ENCODE peak calls at places on chromosomes 11 and 22, in ten cellular contexts. One of them, this sample, is unnamed.
A peak's percentile ranks its signal among the peaks of the same experiment; 100 is the strongest.

GRCh38 chr11:95652002-95652472 is 137.5 kb downstream of the FAM76B start:
- DNase-seq in HCT116: no peak
- DNase-seq in thyroid gland: no peak
- DNase-seq in esophagus squamous epithelium: no peak
- DNase-seq in stomach: no peak
- DNase-seq in heart left ventricle: no peak
- DNase-seq in Peyer's patch: no peak
- DNase-seq in prostate gland: peak; percentile 16
- DNase-seq in A549: no peak
- DNase-seq in uterus: no peak
- DNase-seq in this sample: no peak

GRCh38 chr22:32831571-32831970 is 30.1 kb downstream of the TIMP3 start:
- DNase-seq in thyroid gland: no peak
- DNase-seq in heart left ventricle: no peak
- DNase-seq in uterus: peak; percentile 9
- DNase-seq in HCT116: no peak
- DNase-seq in A549: no peak
- DNase-seq in stomach: no peak
- DNase-seq in Peyer's patch: no peak
- DNase-seq in esophagus squamous epithelium: no peak
- DNase-seq in prostate gland: no peak
- DNase-seq in this sample: no peak

GRCh38 chr22:31227186-31227585 is 15.1 kb downstream of the LIMK2 start:
- DNase-seq in HCT116: no peak
- DNase-seq in uterus: no peak
- DNase-seq in heart left ventricle: no peak
- DNase-seq in A549: no peak
- DNase-seq in thyroid gland: no peak
- DNase-seq in stomach: no peak
- DNase-seq in prostate gland: no peak
- DNase-seq in esophagus squamous epithelium: no peak
- DNase-seq in Peyer's patch: no peak
- DNase-seq in this sample: no peak

GRCh38 chr11:96211433-96211832 is 131.6 kb downstream of the MAML2 start:
- DNase-seq in A549: no peak
- DNase-seq in HCT116: no peak
- DNase-seq in uterus: no peak
- DNase-seq in prostate gland: no peak
- DNase-seq in stomach: no peak
- DNase-seq in esophagus squamous epithelium: no peak
- DNase-seq in thyroid gland: no peak
- DNase-seq in heart left ventricle: no peak
- DNase-seq in Peyer's patch: no peak
- DNase-seq in this sample: no peak

GRCh38 chr11:118057424-118058145 is 19.3 kb upstream of the TMPRSS4 start:
- DNase-seq in prostate gland: no peak
- DNase-seq in stomach: no peak
- DNase-seq in thyroid gland: no peak
- DNase-seq in esophagus squamous epithelium: no peak
- DNase-seq in uterus: no peak
- DNase-seq in HCT116: no peak
- DNase-seq in A549: no peak
- DNase-seq in Peyer's patch: no peak
- DNase-seq in heart left ventricle: no peak
- DNase-seq in this sample: no peak

GRCh38 chr11:119473226-119473625 is 50.3 kb upstream of the THY1 start:
- DNase-seq in thyroid gland: no peak
- DNase-seq in uterus: no peak
- DNase-seq in Peyer's patch: no peak
- DNase-seq in stomach: no peak
- DNase-seq in HCT116: no peak
- DNase-seq in esophagus squamous epithelium: no peak
- DNase-seq in prostate gland: no peak
- DNase-seq in A549: no peak
- DNase-seq in heart left ventricle: no peak
- DNase-seq in this sample: no peak

GRCh38 chr22:42930810-42931420 is 73.8 kb upstream of the ARFGAP3 start:
- DNase-seq in A549: peak; percentile 33
- DNase-seq in esophagus squamous epithelium: no peak
- DNase-seq in stomach: no peak
- DNase-seq in thyroid gland: no peak
- DNase-seq in Peyer's patch: no peak
- DNase-seq in uterus: no peak
- DNase-seq in prostate gland: no peak
- DNase-seq in heart left ventricle: no peak
- DNase-seq in HCT116: peak; percentile 46
- DNase-seq in this sample: peak; percentile 75

GRCh38 chr11:13053255-13053917 is 44.3 kb downstream of the RASSF10 start:
- DNase-seq in A549: no peak
- DNase-seq in stomach: no peak
- DNase-seq in thyroid gland: no peak
- DNase-seq in uterus: no peak
- DNase-seq in heart left ventricle: no peak
- DNase-seq in HCT116: no peak
- DNase-seq in esophagus squamous epithelium: no peak
- DNase-seq in Peyer's patch: no peak
- DNase-seq in prostate gland: no peak
- DNase-seq in this sample: no peak

GRCh38 chr22:37423283-37423682 is 4.0 kb downstream of the ELFN2 start:
- DNase-seq in uterus: no peak
- DNase-seq in A549: no peak
- DNase-seq in stomach: no peak
- DNase-seq in Peyer's patch: no peak
- DNase-seq in HCT116: no peak
- DNase-seq in thyroid gland: no peak
- DNase-seq in prostate gland: no peak
- DNase-seq in esophagus squamous epithelium: no peak
- DNase-seq in heart left ventricle: no peak
- DNase-seq in this sample: no peak

GRCh38 chr11:83706581-83706980 is 420.4 kb upstream of the CCDC90B start:
- DNase-seq in thyroid gland: peak; percentile 91
- DNase-seq in heart left ventricle: no peak
- DNase-seq in stomach: peak; percentile 27
- DNase-seq in A549: no peak
- DNase-seq in uterus: no peak
- DNase-seq in prostate gland: no peak
- DNase-seq in esophagus squamous epithelium: no peak
- DNase-seq in Peyer's patch: no peak
- DNase-seq in HCT116: no peak
- DNase-seq in this sample: no peak

GRCh38 chr11:134599180-134599810 is 187.3 kb upstream of the B3GAT1 start:
- DNase-seq in heart left ventricle: no peak
- DNase-seq in esophagus squamous epithelium: no peak
- DNase-seq in A549: no peak
- DNase-seq in stomach: no peak
- DNase-seq in prostate gland: no peak
- DNase-seq in Peyer's patch: no peak
- DNase-seq in uterus: no peak
- DNase-seq in thyroid gland: peak; percentile 56
- DNase-seq in HCT116: no peak
- DNase-seq in this sample: no peak

GRCh38 chr22:21690401-21690801 is 24.6 kb downstream of the PPIL2 start:
- DNase-seq in stomach: no peak
- DNase-seq in uterus: no peak
- DNase-seq in Peyer's patch: no peak
- DNase-seq in A549: no peak
- DNase-seq in prostate gland: no peak
- DNase-seq in esophagus squamous epithelium: no peak
- DNase-seq in HCT116: no peak
- DNase-seq in heart left ventricle: no peak
- DNase-seq in thyroid gland: peak; percentile 37
- DNase-seq in this sample: no peak

GRCh38 chr22:40635940-40636379 is 559 bp downstream of the MRTFA start:
- DNase-seq in Peyer's patch: no peak
- DNase-seq in stomach: peak; percentile 30
- DNase-seq in prostate gland: no peak
- DNase-seq in uterus: peak; percentile 28
- DNase-seq in heart left ventricle: no peak
- DNase-seq in esophagus squamous epithelium: no peak
- DNase-seq in A549: no peak
- DNase-seq in thyroid gland: no peak
- DNase-seq in HCT116: no peak
- DNase-seq in this sample: no peak

DNA sequence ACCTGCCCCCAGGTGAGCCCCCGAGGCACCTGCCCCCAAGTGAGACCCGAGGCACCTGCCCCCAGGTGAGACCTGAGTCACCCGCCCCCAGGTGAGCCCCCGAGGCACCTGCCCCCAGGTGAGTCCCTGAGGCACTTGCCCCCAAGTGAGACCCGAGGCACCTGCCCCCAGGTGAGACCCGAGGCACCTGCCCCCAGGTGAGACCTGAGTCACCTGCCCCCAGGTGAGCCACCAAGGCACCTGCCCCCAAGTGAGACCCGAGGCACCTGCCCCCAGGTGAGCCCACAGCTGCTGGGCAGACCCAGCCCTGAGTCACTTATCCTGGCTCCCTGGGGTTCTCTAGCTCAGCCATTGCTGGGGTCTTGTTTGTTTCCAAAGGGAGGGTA is 36.2 kb downstream of the MUC5B start:
- DNase-seq in esophagus squamous epithelium: no peak
- DNase-seq in prostate gland: no peak
- DNase-seq in thyroid gland: no peak
- DNase-seq in Peyer's patch: no peak
- DNase-seq in heart left ventricle: no peak
- DNase-seq in A549: no peak
- DNase-seq in HCT116: no peak
- DNase-seq in stomach: no peak
- DNase-seq in uterus: no peak
- DNase-seq in this sample: no peak
- H3K4me1 ChIP-seq in esophagus squamous epithelium: peaks cover 20% of the 10 kb centered on the region
- H3K4me1 ChIP-seq in prostate gland: peaks cover 4% of the 10 kb centered on the region
- H3K4me1 ChIP-seq in thyroid gland: peaks cover 13% of the 10 kb centered on the region
- H3K4me1 ChIP-seq in Peyer's patch: peaks cover 15% of the 10 kb centered on the region
- H3K4me1 ChIP-seq in heart left ventricle: peaks cover 15% of the 10 kb centered on the region
- H3K4me1 ChIP-seq in A549: peaks cover 17% of the 10 kb centered on the region
- H3K4me1 ChIP-seq in HCT116: peaks cover 13% of the 10 kb centered on the region
- H3K4me1 ChIP-seq in stomach: peaks cover 16% of the 10 kb centered on the region
- H3K4me1 ChIP-seq in uterus: peaks cover 5% of the 10 kb centered on the region
- H3K4me1 ChIP-seq in this sample: peaks cover 12% of the 10 kb centered on the region

DNA sequence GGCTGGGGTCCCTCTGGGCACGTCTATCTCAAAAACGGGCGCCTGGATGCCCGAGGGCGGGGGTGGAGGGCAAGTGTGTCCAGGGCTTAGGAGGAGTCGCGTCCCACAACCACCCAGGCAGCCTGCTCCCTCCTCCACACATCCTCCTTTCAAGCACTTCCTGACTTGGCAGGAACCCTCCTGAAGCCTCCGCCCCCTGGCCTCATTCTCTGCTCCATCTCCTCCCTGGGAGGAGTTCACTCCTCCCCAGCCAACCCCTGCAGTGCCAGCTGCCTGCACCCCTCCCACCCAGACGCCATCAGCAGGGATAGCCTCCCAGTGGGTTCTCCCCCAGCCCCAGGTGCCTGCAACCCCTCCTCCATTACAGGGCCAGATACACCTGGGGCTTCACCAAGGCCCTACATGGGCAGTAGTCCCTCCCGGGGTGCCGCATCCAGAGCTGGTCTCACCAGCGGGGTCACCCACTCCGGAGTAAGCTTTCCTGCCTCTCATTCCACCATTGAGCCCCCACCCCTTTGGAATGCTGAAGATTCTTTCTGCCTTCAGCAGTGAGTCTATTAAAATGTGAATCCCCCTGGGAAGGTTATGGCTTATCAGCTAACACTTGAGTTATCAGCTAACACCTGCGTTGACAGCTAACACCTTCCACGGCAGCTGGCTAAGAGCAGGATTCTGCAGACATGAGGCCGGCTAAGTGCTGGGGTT is 24.4 kb downstream of the RTN4R start:
- DNase-seq in prostate gland: peak; percentile 25
- DNase-seq in uterus: peak; percentile 84
- DNase-seq in stomach: peak; percentile 35
- DNase-seq in esophagus squamous epithelium: no peak
- DNase-seq in A549: peak; percentile 33
- DNase-seq in HCT116: no peak
- DNase-seq in thyroid gland: peak; percentile 93
- DNase-seq in Peyer's patch: peak; percentile 58
- DNase-seq in heart left ventricle: peak; percentile 84
- DNase-seq in this sample: peak; percentile 85
- TF ChIP-seq POLR2A in prostate gland: no peak
- TF ChIP-seq POLR2A in uterus: no peak
- TF ChIP-seq POLR2A in stomach: no peak
- TF ChIP-seq POLR2A in esophagus squamous epithelium: no peak
- TF ChIP-seq POLR2A in A549: no peak
- TF ChIP-seq POLR2A in HCT116: no peak
- TF ChIP-seq POLR2A in thyroid gland: peak; percentile 50
- TF ChIP-seq POLR2A in Peyer's patch: no peak
- TF ChIP-seq POLR2A in heart left ventricle: peak; percentile 22
- TF ChIP-seq POLR2A in this sample: no peak

GRCh38 chr11:70542811-70543210 is 144.5 kb downstream of the CTTN start:
- DNase-seq in stomach: no peak
- DNase-seq in heart left ventricle: peak; percentile 26
- DNase-seq in prostate gland: no peak
- DNase-seq in thyroid gland: no peak
- DNase-seq in A549: no peak
- DNase-seq in uterus: no peak
- DNase-seq in Peyer's patch: no peak
- DNase-seq in HCT116: no peak
- DNase-seq in esophagus squamous epithelium: no peak
- DNase-seq in this sample: no peak
- H3K27ac ChIP-seq in stomach: no peak overlapping the region
- H3K27ac ChIP-seq in heart left ventricle: no peak overlapping the region
- H3K27ac ChIP-seq in prostate gland: no peak overlapping the region
- H3K27ac ChIP-seq in thyroid gland: no peak overlapping the region
- H3K27ac ChIP-seq in A549: no peak overlapping the region
- H3K27ac ChIP-seq in uterus: no peak overlapping the region
- H3K27ac ChIP-seq in Peyer's patch: no peak overlapping the region
- H3K27ac ChIP-seq in HCT116: no peak overlapping the region
- H3K27ac ChIP-seq in esophagus squamous epithelium: no peak overlapping the region
- H3K27ac ChIP-seq in this sample: no peak overlapping the region

GRCh38 chr22:23754220-23754919 is at the start of gene VPREB3:
- DNase-seq in stomach: no peak
- DNase-seq in A549: no peak
- DNase-seq in thyroid gland: no peak
- DNase-seq in prostate gland: no peak
- DNase-seq in Peyer's patch: peak; percentile 83
- DNase-seq in heart left ventricle: peak; percentile 37
- DNase-seq in esophagus squamous epithelium: no peak
- DNase-seq in HCT116: no peak
- DNase-seq in uterus: no peak
- DNase-seq in this sample: no peak

GRCh38 chr22:23751441-23751996 is 607 bp upstream of the ZNF70 start:
- DNase-seq in prostate gland: no peak
- DNase-seq in thyroid gland: peak; percentile 44
- DNase-seq in esophagus squamous epithelium: no peak
- DNase-seq in heart left ventricle: peak; percentile 44
- DNase-seq in A549: peak; percentile 58
- DNase-seq in HCT116: no peak
- DNase-seq in uterus: no peak
- DNase-seq in stomach: no peak
- DNase-seq in Peyer's patch: peak; percentile 60
- DNase-seq in this sample: no peak

GRCh38 chr22:23753371-23753770 is 854 bp downstream of the VPREB3 start:
- DNase-seq in esophagus squamous epithelium: no peak
- DNase-seq in A549: no peak
- DNase-seq in heart left ventricle: peak; percentile 19
- DNase-seq in uterus: no peak
- DNase-seq in Peyer's patch: peak; percentile 53
- DNase-seq in thyroid gland: no peak
- DNase-seq in HCT116: no peak
- DNase-seq in stomach: no peak
- DNase-seq in prostate gland: no peak
- DNase-seq in this sample: no peak

GRCh38 chr22:23752090-23752691 is 1.3 kb upstream of the ZNF70 start:
- DNase-seq in thyroid gland: no peak
- DNase-seq in esophagus squamous epithelium: peak; percentile 20
- DNase-seq in uterus: no peak
- DNase-seq in Peyer's patch: peak; percentile 88
- DNase-seq in stomach: no peak
- DNase-seq in HCT116: no peak
- DNase-seq in heart left ventricle: peak; percentile 48
- DNase-seq in prostate gland: no peak
- DNase-seq in A549: peak; percentile 20
- DNase-seq in this sample: no peak

GRCh38 chr22:23752750-23753149 is 1.5 kb downstream of the VPREB3 start:
- DNase-seq in uterus: no peak
- DNase-seq in A549: no peak
- DNase-seq in heart left ventricle: peak; percentile 44
- DNase-seq in esophagus squamous epithelium: no peak
- DNase-seq in Peyer's patch: peak; percentile 64
- DNase-seq in stomach: no peak
- DNase-seq in thyroid gland: no peak
- DNase-seq in prostate gland: no peak
- DNase-seq in HCT116: no peak
- DNase-seq in this sample: no peak
- H3K4me1 ChIP-seq in uterus: no peaks in the 10 kb centered on the region
- H3K4me1 ChIP-seq in A549: peaks cover 4% of the 10 kb centered on the region
- H3K4me1 ChIP-seq in heart left ventricle: peaks cover 18% of the 10 kb centered on the region
- H3K4me1 ChIP-seq in esophagus squamous epithelium: peaks cover 33% of the 10 kb centered on the region
- H3K4me1 ChIP-seq in Peyer's patch: peaks cover 14% of the 10 kb centered on the region
- H3K4me1 ChIP-seq in stomach: peaks cover 9% of the 10 kb centered on the region
- H3K4me1 ChIP-seq in thyroid gland: peaks cover 9% of the 10 kb centered on the region
- H3K4me1 ChIP-seq in prostate gland: peaks cover 2% of the 10 kb centered on the region
- H3K4me1 ChIP-seq in HCT116: peaks cover 8% of the 10 kb centered on the region
- H3K4me1 ChIP-seq in this sample: peaks cover 7% of the 10 kb centered on the region